ENCODE peak calls at places on chromosomes 12 and 14, in eight cellular contexts. O, K, E, Q, V, T, B and W are unnamed samples.

GRCh38 chr14:80208426-80208950 is 2.8 kb downstream of the DIO2 start:
- DNase-seq in O (no peak), K (no peak), E (no peak), Q (no peak), V (no peak), T (no peak), B (no peak), W (no peak)

GRCh38 chr12:56839489-56840442 is 76.6 kb downstream of the HSD17B6 start:
- DNase-seq in O (peak), K (peak), E (peak), Q (peak), V (no peak), T (no peak), B (peak), W (peak)

GRCh38 chr14:21308479-21309237 is 28.8 kb downstream of the RPGRIP1 start:
- DNase-seq in O (peak), K (peak), E (peak), Q (peak), V (peak), T (peak), B (no peak), W (peak)

GRCh38 chr12:119363490-119363889 is 29.0 kb downstream of the CCDC60 start:
- DNase-seq in O (no peak), K (no peak), E (no peak), Q (no peak), V (no peak), T (no peak), B (no peak), W (no peak)

GRCh38 chr12:7265251-7265650 is 38.6 kb upstream of the ACSM4 start:
- DNase-seq in O (no peak), K (no peak), E (no peak), Q (no peak), V (no peak), T (no peak), B (no peak), W (no peak)

GRCh38 chr14:77082356-77082755 is 15.7 kb upstream of the CIPC start:
- DNase-seq in O (no peak), K (no peak), E (no peak), Q (no peak), V (no peak), T (no peak), B (no peak), W (no peak)

GRCh38 chr12:104340917-104341611 is 37.5 kb downstream of the EID3 start:
- DNase-seq in O (no peak), K (no peak), E (no peak), Q (no peak), V (no peak), T (no peak), B (no peak), W (no peak)

GRCh38 chr12:110370732-110371141 is 32.8 kb downstream of the ANAPC7 start:
- DNase-seq in O (no peak), K (no peak), E (no peak), Q (no peak), V (no peak), T (peak), B (no peak), W (no peak)

GRCh38 chr14:98259881-98260280 is 1012.1 kb downstream of the BCL11B start:
- DNase-seq in O (no peak), K (no peak), E (no peak), Q (no peak), V (no peak), T (no peak), B (no peak), W (no peak)

GRCh38 chr14:94003397-94003796 is 6.3 kb downstream of the CCDC197 start:
- DNase-seq in O (no peak), K (no peak), E (no peak), Q (no peak), V (no peak), T (no peak), B (no peak), W (no peak)

GRCh38 chr12:91072931-91073330 is 15.1 kb upstream of the KERA start:
- DNase-seq in O (no peak), K (no peak), E (no peak), Q (no peak), V (no peak), T (no peak), B (no peak), W (no peak)

GRCh38 chr12:113933201-113933786 is 32.8 kb downstream of the RBM19 start:
- DNase-seq in O (no peak), K (no peak), E (peak), Q (no peak), V (no peak), T (no peak), B (peak), W (peak)

GRCh38 chr14:75001899-75002298 is 822 bp upstream of the EIF2B2 start:
- DNase-seq in O (no peak), K (no peak), E (no peak), Q (no peak), V (no peak), T (no peak), B (no peak), W (no peak)
- H3K27ac ChIP-seq in O (peak), K (peak), E (no peak), Q (peak), V (peak), T (peak), B (peak), W (peak)

DNA sequence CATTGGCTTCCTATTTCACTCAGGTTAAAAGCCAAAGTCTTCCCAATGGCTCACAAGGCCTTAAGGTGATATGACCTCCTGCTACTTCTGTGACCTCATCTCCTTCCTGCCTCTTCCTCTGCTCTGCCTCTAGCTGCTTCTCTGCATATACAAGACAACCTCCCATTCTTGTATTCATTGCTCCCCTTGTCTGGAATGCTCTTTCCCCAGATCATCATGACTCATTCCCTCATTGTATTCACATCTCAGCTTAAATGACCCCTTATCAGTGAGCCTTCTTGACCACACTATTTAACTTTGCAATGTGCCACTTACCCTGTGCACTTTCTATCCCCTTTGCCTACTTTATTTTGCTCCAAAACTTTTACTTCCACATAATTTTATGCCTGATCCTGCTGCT is 90.2 kb downstream of the PPP1R12A start:
- DNase-seq in O (no peak), K (no peak), E (peak), Q (peak), V (no peak), T (no peak), B (no peak), W (no peak)
- TF ChIP-seq POLR2A in O (no peak), K (no peak), E (no peak), Q (no peak), V (no peak), T (no peak), B (no peak), W (no peak)

DNA sequence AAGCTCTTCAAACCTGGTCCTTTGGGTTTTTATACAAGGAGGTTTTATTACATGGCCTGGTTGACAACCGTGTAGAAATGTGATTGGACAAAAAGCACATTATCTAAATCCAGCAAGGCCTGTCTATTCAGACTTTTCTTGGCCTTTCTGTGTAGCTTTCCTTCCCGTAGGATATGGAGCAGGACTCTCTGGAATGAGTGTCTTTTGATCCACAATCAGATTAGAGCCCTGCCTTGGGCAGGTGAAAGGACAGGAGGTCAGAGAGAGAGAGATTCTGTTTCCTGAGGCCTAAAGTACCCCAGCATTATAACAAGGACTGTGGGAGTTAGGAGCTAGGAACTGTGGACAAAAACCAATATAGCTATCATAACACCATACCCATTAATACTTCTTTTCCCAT is 375.5 kb upstream of the RGS6 start:
- DNase-seq in O (no peak), K (no peak), E (no peak), Q (no peak), V (no peak), T (no peak), B (no peak), W (no peak)
- H3K27ac ChIP-seq in O (no peak), K (no peak), E (no peak), Q (no peak), V (no peak), T (no peak), B (no peak), W (no peak)

GRCh38 chr12:2360630-2361170 is 307.9 kb downstream of the CACNA1C start:
- DNase-seq in O (no peak), K (no peak), E (no peak), Q (peak), V (no peak), T (no peak), B (no peak), W (no peak)

GRCh38 chr12:2363836-2364565 is 311.2 kb downstream of the CACNA1C start:
- DNase-seq in O (no peak), K (no peak), E (no peak), Q (no peak), V (no peak), T (no peak), B (no peak), W (no peak)

GRCh38 chr12:2358986-2359658 is 306.3 kb downstream of the CACNA1C start:
- DNase-seq in O (no peak), K (no peak), E (no peak), Q (no peak), V (no peak), T (no peak), B (no peak), W (no peak)

GRCh38 chr12:2356601-2357125 is 303.9 kb downstream of the CACNA1C start:
- DNase-seq in O (no peak), K (no peak), E (no peak), Q (no peak), V (no peak), T (no peak), B (no peak), W (no peak)

DNA sequence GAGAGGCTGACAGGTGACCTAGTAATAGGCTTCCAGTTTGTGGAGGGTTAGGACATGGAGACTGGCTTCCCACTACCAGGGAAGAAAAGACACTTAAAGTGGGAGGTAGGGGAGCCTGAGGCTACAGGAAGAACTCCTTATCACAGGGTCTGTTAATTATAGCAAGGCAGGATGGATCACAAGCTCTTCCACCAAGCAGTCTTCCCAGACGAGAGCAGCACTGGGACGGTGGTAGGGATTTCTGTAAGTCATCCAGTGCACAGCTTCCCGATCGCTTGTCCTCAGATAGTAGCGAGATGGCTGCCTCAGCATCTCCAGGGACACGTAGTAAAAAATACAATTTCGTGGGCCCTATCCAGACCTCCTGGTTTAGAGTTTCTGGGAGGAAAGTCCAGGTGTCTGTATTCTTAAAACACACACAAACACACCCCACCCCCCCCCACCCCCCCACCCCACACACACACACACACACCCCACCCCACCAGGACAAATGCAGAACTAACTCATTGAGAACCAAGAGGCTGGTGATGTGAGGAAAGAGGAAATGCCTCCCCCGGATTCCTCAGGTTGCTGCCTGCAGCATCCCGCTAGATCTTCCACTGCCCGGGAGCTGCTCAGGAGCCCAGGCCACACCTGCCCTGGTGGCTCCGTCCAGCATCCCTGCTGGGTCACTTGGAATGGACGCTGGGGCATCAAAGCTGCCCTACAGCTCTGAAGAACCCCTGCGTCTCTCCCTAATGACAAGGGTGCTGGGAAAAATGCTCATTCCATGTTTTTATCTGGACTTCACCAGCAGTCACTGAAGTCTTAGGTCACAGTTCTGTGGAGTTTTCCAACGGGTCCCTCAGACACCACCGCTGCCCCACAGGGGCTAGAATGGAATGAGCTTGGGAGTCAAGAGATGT is 307.2 kb downstream of the CACNA1C start:
- DNase-seq in O (peak), K (no peak), E (no peak), Q (no peak), V (no peak), T (no peak), B (no peak), W (no peak)
- TF ChIP-seq POLR2A in O (no peak), K (no peak), E (no peak), Q (no peak), V (no peak), T (no peak), B (no peak), W (no peak)